ENCODE peak calls at places on chromosome 2, in ten cellular contexts. V is CD8-positive, alpha-beta memory T cell; L is thoracic aorta; G is B cell; M is activated naive CD4-positive, alpha-beta T cell; T is NCI-H510A treated with DMSO at 0.1 percent for 48 hours; S is NCI-H1105; B is EL; H is posterior vena cava; D is activated CD8-positive, alpha-beta memory T cell treated with anti-CD3 and anti-CD28 coated beads for 48 hours. K is an unnamed sample.

GRCh38 chr2:231218356-231218755 is 19.9 kb downstream of the ARMC9 start:
- DNase-seq in V (no peak), L (no peak), G (no peak), M (no peak), T (no peak), S (no peak), B (no peak), H (no peak), D (no peak), K (no peak)

GRCh38 chr2:121285926-121286325 is 924 bp upstream of the TFCP2L1 start:
- DNase-seq in V (no peak), L (no peak), G (no peak), M (no peak), T (no peak), S (no peak), B (no peak), H (no peak), D (no peak), K (no peak)

GRCh38 chr2:45008296-45009129 is 739 bp downstream of the SIX2 start:
- DNase-seq in V (no peak), L (no peak), G (no peak), M (no peak), T (peak; percentile 37), S (no peak), B (peak; percentile 18), H (peak; percentile 85), D (no peak), K (peak; percentile 46)

GRCh38 chr2:117470311-117471095 is 344.0 kb upstream of the DDX18 start:
- DNase-seq in V (no peak), L (no peak), G (no peak), M (no peak), T (peak; percentile 31), S (peak; percentile 13), B (no peak), H (no peak), D (no peak), K (peak; percentile 7)

GRCh38 chr2:241244368-241244767 is 55.9 kb downstream of the ANO7 start:
- DNase-seq in V (no peak), L (no peak), G (no peak), M (no peak), T (no peak), S (no peak), B (no peak), H (no peak), D (no peak), K (no peak)

GRCh38 chr2:182097571-182097970 is 111.9 kb downstream of the PPP1R1C start:
- DNase-seq in V (no peak), L (no peak), G (no peak), M (no peak), T (no peak), S (no peak), B (no peak), H (no peak), D (no peak), K (no peak)

GRCh38 chr2:54279385-54279784 is 23.4 kb upstream of the TSPYL6 start:
- DNase-seq in V (no peak), L (no peak), G (no peak), M (no peak), T (no peak), S (no peak), B (no peak), H (no peak), D (no peak), K (no peak)

GRCh38 chr2:9021563-9022211 is 18.2 kb upstream of the MBOAT2 start:
- DNase-seq in V (no peak), L (no peak), G (no peak), M (no peak), T (no peak), S (no peak), B (peak; percentile 56), H (no peak), D (no peak), K (no peak)

GRCh38 chr2:217714268-217714643 is 288.5 kb downstream of the TNS1 start:
- DNase-seq in V (no peak), L (peak; percentile 23), G (no peak), M (no peak), T (no peak), S (no peak), B (peak; percentile 44), H (peak; percentile 91), D (no peak), K (peak; percentile 76)

GRCh38 chr2:238478216-238478615 is 51.5 kb downstream of the ASB1 start:
- DNase-seq in V (no peak), L (no peak), G (no peak), M (no peak), T (no peak), S (no peak), B (no peak), H (no peak), D (no peak), K (no peak)

GRCh38 chr2:99694331-99694730 is 204.5 kb upstream of the REV1 start:
- DNase-seq in V (no peak), L (no peak), G (no peak), M (no peak), T (no peak), S (no peak), B (no peak), H (no peak), D (no peak), K (peak; percentile 55)

GRCh38 chr2:182020319-182021055 is 34.8 kb downstream of the PPP1R1C start:
- DNase-seq in V (no peak), L (no peak), G (no peak), M (no peak), T (no peak), S (no peak), B (peak; percentile 52), H (no peak), D (no peak), K (peak; percentile 7)

GRCh38 chr2:146124741-146125140 is 1604.8 kb upstream of the ZEB2 start:
- DNase-seq in V (no peak), L (no peak), G (no peak), M (no peak), T (no peak), S (no peak), B (peak; percentile 92), H (no peak), D (no peak), K (peak; percentile 88)

GRCh38 chr2:181992776-181993175 is 7.1 kb downstream of the PPP1R1C start:
- DNase-seq in V (no peak), L (no peak), G (no peak), M (no peak), T (no peak), S (no peak), B (no peak), H (no peak), D (no peak), K (no peak)

GRCh38 chr2:143823856-143824255 is 694.6 kb downstream of the ARHGAP15 start:
- DNase-seq in V (no peak), L (no peak), G (no peak), M (no peak), T (no peak), S (no peak), B (no peak), H (no peak), D (no peak), K (no peak)

GRCh38 chr2:238240761-238241711 is 1.2 kb upstream of the HES6 start:
- DNase-seq in V (no peak), L (no peak), G (no peak), M (peak; percentile 12), T (peak; percentile 89), S (peak; percentile 92), B (peak; percentile 30), H (peak; percentile 82), D (no peak), K (peak; percentile 66)

GRCh38 chr2:1846046-1847015 is 102.0 kb upstream of the PXDN start:
- DNase-seq in V (no peak), L (no peak), G (no peak), M (no peak), T (no peak), S (no peak), B (no peak), H (peak; percentile 58), D (no peak), K (no peak)

GRCh38 chr2:233700028-233700635 is 7.4 kb downstream of the UGT1A6 start:
- DNase-seq in V (no peak), L (no peak), G (no peak), M (no peak), T (no peak), S (peak; percentile 6), B (no peak), H (no peak), D (no peak), K (peak; percentile 67)

GRCh38 chr2:129936334-129936934 is 43.0 kb upstream of the RAB6C start:
- DNase-seq in V (no peak), L (no peak), G (peak; percentile 78), M (peak; percentile 13), T (no peak), S (no peak), B (no peak), H (no peak), D (peak; percentile 26), K (peak; percentile 46)